ENCODE peak calls at places on chromosomes 3 and 15, in nine cellular contexts. One of them, this sample, is unnamed.

GRCh38 chr15:89898628-89899302 is 5.0 kb upstream of the AP3S2 start:
- DNase-seq in pancreas: peak
- DNase-seq in activated naive CD8-positive, alpha-beta T cell treated with anti-CD3 and anti-CD28 coated beads, Interleukin-2, amount 50 U/mL, for 24 hours: peak
- DNase-seq in LoVo: peak
- DNase-seq in stimulated activated CD8-positive, alpha-beta memory T cell treated with anti-CD3 and anti-CD28 coated beads, Interleukin-7, amount 100 ng/mL, for 1 hour: no peak
- DNase-seq in EL: peak
- DNase-seq in NT2/D1: peak
- DNase-seq in ecto neural progenitor cell: peak
- DNase-seq in HCEC 1CT: peak
- DNase-seq in this sample: peak

GRCh38 chr3:113531826-113532697 is at the start of gene SIDT1:
- DNase-seq in pancreas: peak
- DNase-seq in activated naive CD8-positive, alpha-beta T cell treated with anti-CD3 and anti-CD28 coated beads, Interleukin-2, amount 50 U/mL, for 24 hours: peak
- DNase-seq in LoVo: peak
- DNase-seq in stimulated activated CD8-positive, alpha-beta memory T cell treated with anti-CD3 and anti-CD28 coated beads, Interleukin-7, amount 100 ng/mL, for 1 hour: no peak
- DNase-seq in EL: peak
- DNase-seq in NT2/D1: no peak
- DNase-seq in ecto neural progenitor cell: no peak
- DNase-seq in HCEC 1CT: no peak
- DNase-seq in this sample: peak

GRCh38 chr15:72737723-72738122 is 45.8 kb downstream of the ADPGK start:
- DNase-seq in pancreas: no peak
- DNase-seq in activated naive CD8-positive, alpha-beta T cell treated with anti-CD3 and anti-CD28 coated beads, Interleukin-2, amount 50 U/mL, for 24 hours: no peak
- DNase-seq in LoVo: no peak
- DNase-seq in stimulated activated CD8-positive, alpha-beta memory T cell treated with anti-CD3 and anti-CD28 coated beads, Interleukin-7, amount 100 ng/mL, for 1 hour: no peak
- DNase-seq in EL: no peak
- DNase-seq in NT2/D1: no peak
- DNase-seq in ecto neural progenitor cell: no peak
- DNase-seq in HCEC 1CT: no peak
- DNase-seq in this sample: no peak

GRCh38 chr15:48996276-48996675 is 32.6 kb upstream of the SHC4 start:
- DNase-seq in pancreas: no peak
- DNase-seq in activated naive CD8-positive, alpha-beta T cell treated with anti-CD3 and anti-CD28 coated beads, Interleukin-2, amount 50 U/mL, for 24 hours: no peak
- DNase-seq in LoVo: no peak
- DNase-seq in stimulated activated CD8-positive, alpha-beta memory T cell treated with anti-CD3 and anti-CD28 coated beads, Interleukin-7, amount 100 ng/mL, for 1 hour: no peak
- DNase-seq in EL: peak
- DNase-seq in NT2/D1: no peak
- DNase-seq in ecto neural progenitor cell: no peak
- DNase-seq in HCEC 1CT: no peak
- DNase-seq in this sample: no peak

GRCh38 chr3:10173926-10174435 is 9.3 kb downstream of the IRAK2 start:
- DNase-seq in pancreas: peak
- DNase-seq in activated naive CD8-positive, alpha-beta T cell treated with anti-CD3 and anti-CD28 coated beads, Interleukin-2, amount 50 U/mL, for 24 hours: no peak
- DNase-seq in LoVo: no peak
- DNase-seq in stimulated activated CD8-positive, alpha-beta memory T cell treated with anti-CD3 and anti-CD28 coated beads, Interleukin-7, amount 100 ng/mL, for 1 hour: no peak
- DNase-seq in EL: peak
- DNase-seq in NT2/D1: no peak
- DNase-seq in ecto neural progenitor cell: no peak
- DNase-seq in HCEC 1CT: peak
- DNase-seq in this sample: peak

GRCh38 chr3:30357897-30358296 is 248.5 kb upstream of the TGFBR2 start:
- DNase-seq in pancreas: no peak
- DNase-seq in activated naive CD8-positive, alpha-beta T cell treated with anti-CD3 and anti-CD28 coated beads, Interleukin-2, amount 50 U/mL, for 24 hours: no peak
- DNase-seq in LoVo: no peak
- DNase-seq in stimulated activated CD8-positive, alpha-beta memory T cell treated with anti-CD3 and anti-CD28 coated beads, Interleukin-7, amount 100 ng/mL, for 1 hour: no peak
- DNase-seq in EL: no peak
- DNase-seq in NT2/D1: no peak
- DNase-seq in ecto neural progenitor cell: no peak
- DNase-seq in HCEC 1CT: no peak
- DNase-seq in this sample: peak

GRCh38 chr15:80177151-80177550 is 24.4 kb downstream of the FAH start:
- DNase-seq in pancreas: no peak
- DNase-seq in activated naive CD8-positive, alpha-beta T cell treated with anti-CD3 and anti-CD28 coated beads, Interleukin-2, amount 50 U/mL, for 24 hours: no peak
- DNase-seq in LoVo: no peak
- DNase-seq in stimulated activated CD8-positive, alpha-beta memory T cell treated with anti-CD3 and anti-CD28 coated beads, Interleukin-7, amount 100 ng/mL, for 1 hour: no peak
- DNase-seq in EL: no peak
- DNase-seq in NT2/D1: no peak
- DNase-seq in ecto neural progenitor cell: no peak
- DNase-seq in HCEC 1CT: no peak
- DNase-seq in this sample: no peak

GRCh38 chr3:152403632-152404066 is 134.9 kb downstream of the MBNL1 start:
- DNase-seq in pancreas: no peak
- DNase-seq in activated naive CD8-positive, alpha-beta T cell treated with anti-CD3 and anti-CD28 coated beads, Interleukin-2, amount 50 U/mL, for 24 hours: no peak
- DNase-seq in LoVo: no peak
- DNase-seq in stimulated activated CD8-positive, alpha-beta memory T cell treated with anti-CD3 and anti-CD28 coated beads, Interleukin-7, amount 100 ng/mL, for 1 hour: no peak
- DNase-seq in EL: no peak
- DNase-seq in NT2/D1: no peak
- DNase-seq in ecto neural progenitor cell: no peak
- DNase-seq in HCEC 1CT: no peak
- DNase-seq in this sample: no peak

GRCh38 chr15:101451886-101452285 is 37.6 kb downstream of the PCSK6 start:
- DNase-seq in pancreas: no peak
- DNase-seq in activated naive CD8-positive, alpha-beta T cell treated with anti-CD3 and anti-CD28 coated beads, Interleukin-2, amount 50 U/mL, for 24 hours: no peak
- DNase-seq in LoVo: no peak
- DNase-seq in stimulated activated CD8-positive, alpha-beta memory T cell treated with anti-CD3 and anti-CD28 coated beads, Interleukin-7, amount 100 ng/mL, for 1 hour: no peak
- DNase-seq in EL: no peak
- DNase-seq in NT2/D1: no peak
- DNase-seq in ecto neural progenitor cell: no peak
- DNase-seq in HCEC 1CT: no peak
- DNase-seq in this sample: no peak

GRCh38 chr3:10395671-10396070 is 74.8 kb upstream of the SEC13 start:
- DNase-seq in pancreas: no peak
- DNase-seq in activated naive CD8-positive, alpha-beta T cell treated with anti-CD3 and anti-CD28 coated beads, Interleukin-2, amount 50 U/mL, for 24 hours: no peak
- DNase-seq in LoVo: no peak
- DNase-seq in stimulated activated CD8-positive, alpha-beta memory T cell treated with anti-CD3 and anti-CD28 coated beads, Interleukin-7, amount 100 ng/mL, for 1 hour: no peak
- DNase-seq in EL: no peak
- DNase-seq in NT2/D1: no peak
- DNase-seq in ecto neural progenitor cell: no peak
- DNase-seq in HCEC 1CT: no peak
- DNase-seq in this sample: no peak

GRCh38 chr3:151219056-151219455 is 16.0 kb upstream of the GPR171 start:
- DNase-seq in pancreas: no peak
- DNase-seq in activated naive CD8-positive, alpha-beta T cell treated with anti-CD3 and anti-CD28 coated beads, Interleukin-2, amount 50 U/mL, for 24 hours: no peak
- DNase-seq in LoVo: no peak
- DNase-seq in stimulated activated CD8-positive, alpha-beta memory T cell treated with anti-CD3 and anti-CD28 coated beads, Interleukin-7, amount 100 ng/mL, for 1 hour: no peak
- DNase-seq in EL: peak
- DNase-seq in NT2/D1: no peak
- DNase-seq in ecto neural progenitor cell: no peak
- DNase-seq in HCEC 1CT: peak
- DNase-seq in this sample: peak

GRCh38 chr3:60303160-60303559 is 948.1 kb downstream of the FHIT start:
- DNase-seq in pancreas: no peak
- DNase-seq in activated naive CD8-positive, alpha-beta T cell treated with anti-CD3 and anti-CD28 coated beads, Interleukin-2, amount 50 U/mL, for 24 hours: no peak
- DNase-seq in LoVo: no peak
- DNase-seq in stimulated activated CD8-positive, alpha-beta memory T cell treated with anti-CD3 and anti-CD28 coated beads, Interleukin-7, amount 100 ng/mL, for 1 hour: no peak
- DNase-seq in EL: no peak
- DNase-seq in NT2/D1: no peak
- DNase-seq in ecto neural progenitor cell: no peak
- DNase-seq in HCEC 1CT: no peak
- DNase-seq in this sample: no peak

GRCh38 chr3:32276279-32276841 is 37.9 kb downstream of the CMTM8 start:
- DNase-seq in pancreas: no peak
- DNase-seq in activated naive CD8-positive, alpha-beta T cell treated with anti-CD3 and anti-CD28 coated beads, Interleukin-2, amount 50 U/mL, for 24 hours: no peak
- DNase-seq in LoVo: no peak
- DNase-seq in stimulated activated CD8-positive, alpha-beta memory T cell treated with anti-CD3 and anti-CD28 coated beads, Interleukin-7, amount 100 ng/mL, for 1 hour: no peak
- DNase-seq in EL: peak
- DNase-seq in NT2/D1: no peak
- DNase-seq in ecto neural progenitor cell: no peak
- DNase-seq in HCEC 1CT: no peak
- DNase-seq in this sample: no peak

GRCh38 chr15:61558172-61559146 is 329.4 kb upstream of the RORA start:
- DNase-seq in pancreas: no peak
- DNase-seq in activated naive CD8-positive, alpha-beta T cell treated with anti-CD3 and anti-CD28 coated beads, Interleukin-2, amount 50 U/mL, for 24 hours: no peak
- DNase-seq in LoVo: no peak
- DNase-seq in stimulated activated CD8-positive, alpha-beta memory T cell treated with anti-CD3 and anti-CD28 coated beads, Interleukin-7, amount 100 ng/mL, for 1 hour: no peak
- DNase-seq in EL: no peak
- DNase-seq in NT2/D1: no peak
- DNase-seq in ecto neural progenitor cell: no peak
- DNase-seq in HCEC 1CT: no peak
- DNase-seq in this sample: no peak

GRCh38 chr3:141625506-141625905 is 112.6 kb upstream of the RNF7 start:
- DNase-seq in pancreas: no peak
- DNase-seq in activated naive CD8-positive, alpha-beta T cell treated with anti-CD3 and anti-CD28 coated beads, Interleukin-2, amount 50 U/mL, for 24 hours: no peak
- DNase-seq in LoVo: peak
- DNase-seq in stimulated activated CD8-positive, alpha-beta memory T cell treated with anti-CD3 and anti-CD28 coated beads, Interleukin-7, amount 100 ng/mL, for 1 hour: no peak
- DNase-seq in EL: peak
- DNase-seq in NT2/D1: no peak
- DNase-seq in ecto neural progenitor cell: no peak
- DNase-seq in HCEC 1CT: no peak
- DNase-seq in this sample: peak

GRCh38 chr15:25060996-25061620 is 106.3 kb downstream of the SNRPN start:
- DNase-seq in pancreas: no peak
- DNase-seq in activated naive CD8-positive, alpha-beta T cell treated with anti-CD3 and anti-CD28 coated beads, Interleukin-2, amount 50 U/mL, for 24 hours: no peak
- DNase-seq in LoVo: no peak
- DNase-seq in stimulated activated CD8-positive, alpha-beta memory T cell treated with anti-CD3 and anti-CD28 coated beads, Interleukin-7, amount 100 ng/mL, for 1 hour: no peak
- DNase-seq in EL: no peak
- DNase-seq in NT2/D1: no peak
- DNase-seq in ecto neural progenitor cell: no peak
- DNase-seq in HCEC 1CT: no peak
- DNase-seq in this sample: no peak

GRCh38 chr3:186209810-186210752 is 101.2 kb upstream of the ETV5 start:
- DNase-seq in pancreas: peak
- DNase-seq in activated naive CD8-positive, alpha-beta T cell treated with anti-CD3 and anti-CD28 coated beads, Interleukin-2, amount 50 U/mL, for 24 hours: no peak
- DNase-seq in LoVo: no peak
- DNase-seq in stimulated activated CD8-positive, alpha-beta memory T cell treated with anti-CD3 and anti-CD28 coated beads, Interleukin-7, amount 100 ng/mL, for 1 hour: no peak
- DNase-seq in EL: peak
- DNase-seq in NT2/D1: peak
- DNase-seq in ecto neural progenitor cell: peak
- DNase-seq in HCEC 1CT: peak
- DNase-seq in this sample: peak

GRCh38 chr3:150005243-150006102 is 34.8 kb upstream of the PFN2 start:
- DNase-seq in pancreas: no peak
- DNase-seq in activated naive CD8-positive, alpha-beta T cell treated with anti-CD3 and anti-CD28 coated beads, Interleukin-2, amount 50 U/mL, for 24 hours: no peak
- DNase-seq in LoVo: no peak
- DNase-seq in stimulated activated CD8-positive, alpha-beta memory T cell treated with anti-CD3 and anti-CD28 coated beads, Interleukin-7, amount 100 ng/mL, for 1 hour: no peak
- DNase-seq in EL: peak
- DNase-seq in NT2/D1: no peak
- DNase-seq in ecto neural progenitor cell: no peak
- DNase-seq in HCEC 1CT: peak
- DNase-seq in this sample: peak

GRCh38 chr15:68730491-68731317 is 90.0 kb downstream of the ANP32A start:
- DNase-seq in pancreas: peak
- DNase-seq in activated naive CD8-positive, alpha-beta T cell treated with anti-CD3 and anti-CD28 coated beads, Interleukin-2, amount 50 U/mL, for 24 hours: peak
- DNase-seq in LoVo: peak
- DNase-seq in stimulated activated CD8-positive, alpha-beta memory T cell treated with anti-CD3 and anti-CD28 coated beads, Interleukin-7, amount 100 ng/mL, for 1 hour: no peak
- DNase-seq in EL: peak
- DNase-seq in NT2/D1: peak
- DNase-seq in ecto neural progenitor cell: no peak
- DNase-seq in HCEC 1CT: peak
- DNase-seq in this sample: peak

GRCh38 chr3:51716805-51717204 is 9.9 kb downstream of the GRM2 start:
- DNase-seq in pancreas: no peak
- DNase-seq in activated naive CD8-positive, alpha-beta T cell treated with anti-CD3 and anti-CD28 coated beads, Interleukin-2, amount 50 U/mL, for 24 hours: no peak
- DNase-seq in LoVo: no peak
- DNase-seq in stimulated activated CD8-positive, alpha-beta memory T cell treated with anti-CD3 and anti-CD28 coated beads, Interleukin-7, amount 100 ng/mL, for 1 hour: no peak
- DNase-seq in EL: no peak
- DNase-seq in NT2/D1: no peak
- DNase-seq in ecto neural progenitor cell: no peak
- DNase-seq in HCEC 1CT: no peak
- DNase-seq in this sample: no peak

GRCh38 chr3:151412989-151413388 is 28.4 kb upstream of the P2RY12 start:
- DNase-seq in pancreas: no peak
- DNase-seq in activated naive CD8-positive, alpha-beta T cell treated with anti-CD3 and anti-CD28 coated beads, Interleukin-2, amount 50 U/mL, for 24 hours: no peak
- DNase-seq in LoVo: no peak
- DNase-seq in stimulated activated CD8-positive, alpha-beta memory T cell treated with anti-CD3 and anti-CD28 coated beads, Interleukin-7, amount 100 ng/mL, for 1 hour: no peak
- DNase-seq in EL: no peak
- DNase-seq in NT2/D1: no peak
- DNase-seq in ecto neural progenitor cell: no peak
- DNase-seq in HCEC 1CT: no peak
- DNase-seq in this sample: no peak

GRCh38 chr15:52010633-52011595 is 8.1 kb upstream of the MAPK6 start:
- DNase-seq in pancreas: peak
- DNase-seq in activated naive CD8-positive, alpha-beta T cell treated with anti-CD3 and anti-CD28 coated beads, Interleukin-2, amount 50 U/mL, for 24 hours: peak
- DNase-seq in LoVo: peak
- DNase-seq in stimulated activated CD8-positive, alpha-beta memory T cell treated with anti-CD3 and anti-CD28 coated beads, Interleukin-7, amount 100 ng/mL, for 1 hour: no peak
- DNase-seq in EL: peak
- DNase-seq in NT2/D1: no peak
- DNase-seq in ecto neural progenitor cell: no peak
- DNase-seq in HCEC 1CT: peak
- DNase-seq in this sample: peak

GRCh38 chr15:89196994-89197393 is 24.4 kb downstream of the RLBP1 start:
- DNase-seq in pancreas: peak
- DNase-seq in activated naive CD8-positive, alpha-beta T cell treated with anti-CD3 and anti-CD28 coated beads, Interleukin-2, amount 50 U/mL, for 24 hours: peak
- DNase-seq in LoVo: peak
- DNase-seq in stimulated activated CD8-positive, alpha-beta memory T cell treated with anti-CD3 and anti-CD28 coated beads, Interleukin-7, amount 100 ng/mL, for 1 hour: no peak
- DNase-seq in EL: no peak
- DNase-seq in NT2/D1: no peak
- DNase-seq in ecto neural progenitor cell: no peak
- DNase-seq in HCEC 1CT: no peak
- DNase-seq in this sample: no peak

GRCh38 chr3:78728406-78729145 is 1039.2 kb downstream of the ROBO1 start:
- DNase-seq in pancreas: peak
- DNase-seq in activated naive CD8-positive, alpha-beta T cell treated with anti-CD3 and anti-CD28 coated beads, Interleukin-2, amount 50 U/mL, for 24 hours: no peak
- DNase-seq in LoVo: no peak
- DNase-seq in stimulated activated CD8-positive, alpha-beta memory T cell treated with anti-CD3 and anti-CD28 coated beads, Interleukin-7, amount 100 ng/mL, for 1 hour: no peak
- DNase-seq in EL: no peak
- DNase-seq in NT2/D1: no peak
- DNase-seq in ecto neural progenitor cell: no peak
- DNase-seq in HCEC 1CT: no peak
- DNase-seq in this sample: peak

This sample was measured in RPMI7951.